ENCODE peak calls at places on chromosomes 12 and 14, in four cellular contexts. F is K562, Z is HepG2, M is A549. G is an unnamed sample.

GRCh38 chr14:68718033-68718725 is 74.7 kb downstream of the ZFP36L1 start:
- DNase-seq in M (peak), Z (no peak), F (no peak), G (no peak)

GRCh38 chr14:79986251-79986650 is 225.1 kb downstream of the DIO2 start:
- DNase-seq in F (no peak), Z (no peak), M (no peak), G (no peak)

GRCh38 chr14:102363182-102363952 is 626 bp downstream of the TECPR2 start:
- DNase-seq in Z (no peak), F (peak), M (peak), G (no peak)

GRCh38 chr12:103495783-103496456 is at the start of gene C12orf42:
- DNase-seq in Z (no peak), F (no peak), M (peak), G (peak)

GRCh38 chr12:104715562-104716182 is 242.4 kb downstream of the SLC41A2 start:
- DNase-seq in F (no peak), Z (no peak), M (no peak), G (no peak)

GRCh38 chr12:79561401-79562132 is 129.2 kb downstream of the PAWR start:
- DNase-seq in F (no peak), M (no peak), Z (no peak), G (no peak)

GRCh38 chr12:122874081-122874480 is 21.8 kb downstream of the VPS37B start:
- DNase-seq in M (no peak), Z (no peak), F (no peak), G (no peak)

GRCh38 chr14:103126873-103127304 is 3.6 kb downstream of the TNFAIP2 start:
- DNase-seq in Z (peak), M (no peak), F (no peak), G (no peak)

GRCh38 chr14:97218713-97219355 is 421.7 kb downstream of the VRK1 start:
- DNase-seq in M (no peak), F (no peak), Z (no peak), G (no peak)

GRCh38 chr12:21992823-21993222 is 51.6 kb upstream of the ABCC9 start:
- DNase-seq in M (no peak), F (peak), Z (no peak), G (no peak)

GRCh38 chr14:69501362-69501964 is 16.9 kb downstream of the PLEKHD1 start:
- DNase-seq in Z (no peak), M (no peak), F (no peak), G (no peak)

GRCh38 chr14:95068521-95068920 is 88.8 kb downstream of the DICER1 start:
- DNase-seq in M (no peak), Z (no peak), F (no peak), G (no peak)

GRCh38 chr12:117921922-117922777 is 46.6 kb downstream of the KSR2 start:
- DNase-seq in F (no peak), Z (no peak), M (no peak), G (no peak)

GRCh38 chr12:115337693-115338543 is 653.9 kb upstream of the TBX3 start:
- DNase-seq in Z (peak), M (peak), F (no peak), G (no peak)

GRCh38 chr14:52077261-52077984 is 8.6 kb upstream of the NID2 start:
- DNase-seq in F (no peak), M (no peak), Z (no peak), G (no peak)

GRCh38 chr12:93453633-93454032 is 11.9 kb upstream of the UBE2N start:
- DNase-seq in F (no peak), M (no peak), Z (no peak), G (no peak)

GRCh38 chr12:68617160-68617926 is 6.6 kb downstream of the RAP1B start:
- DNase-seq in M (no peak), Z (no peak), F (no peak), G (no peak)

GRCh38 chr12:116366456-116366776 is 88.9 kb upstream of the MED13L start:
- DNase-seq in M (no peak), Z (no peak), F (no peak), G (no peak)

GRCh38 chr14:55074662-55075061 is 23.2 kb downstream of the MAPK1IP1L start:
- DNase-seq in F (no peak), Z (no peak), M (no peak), G (peak)

GRCh38 chr12:67426067-67426466 is 156.9 kb downstream of the CAND1 start:
- DNase-seq in F (no peak), M (no peak), Z (no peak), G (no peak)

GRCh38 chr14:81471062-81471461 is 62.6 kb downstream of the SEL1L start:
- DNase-seq in M (no peak), Z (no peak), F (no peak), G (no peak)

GRCh38 chr14:71855399-71856036 is 76.7 kb upstream of the RGS6 start:
- DNase-seq in Z (peak), M (peak), F (peak), G (peak)

GRCh38 chr14:93337884-93338283 is 5.0 kb upstream of the BTBD7 start:
- DNase-seq in F (no peak), Z (no peak), M (no peak), G (no peak)

GRCh38 chr14:93332032-93332852 is 594 bp downstream of the BTBD7 start:
- DNase-seq in Z (peak), M (no peak), F (peak), G (no peak)

GRCh38 chr14:93332853-93333630 is at the start of gene BTBD7:
- DNase-seq in M (peak), F (peak), Z (peak), G (peak)

GRCh38 chr14:93333631-93334095 is 827 bp upstream of the BTBD7 start:
- DNase-seq in Z (no peak), F (no peak), M (no peak), G (no peak)

GRCh38 chr14:93337143-93337753 is 4.4 kb upstream of the BTBD7 start:
- DNase-seq in F (no peak), M (no peak), Z (no peak), G (no peak)
- TF ChIP-seq POLR2AphosphoS2 in F (no peak), M (no peak), Z (no peak), G (no peak)

DNA sequence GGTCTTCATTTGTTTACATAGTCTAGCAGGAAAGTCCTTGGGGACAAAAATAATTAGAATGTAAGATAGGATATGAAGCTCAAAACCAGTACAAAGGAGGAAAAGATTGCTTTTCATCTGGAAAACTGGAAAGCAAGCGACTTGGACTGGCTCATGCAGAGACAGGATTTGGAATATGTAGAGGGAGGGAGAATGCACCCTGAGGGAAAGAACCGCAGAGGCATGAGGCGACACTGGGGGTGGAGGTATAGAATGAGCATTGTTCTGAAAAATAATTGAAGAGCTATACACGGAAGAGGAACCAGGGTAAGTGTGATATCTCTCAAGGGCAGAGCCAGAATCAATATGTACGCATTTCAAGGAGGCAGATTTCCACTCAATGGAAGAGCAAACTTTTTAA is 85.5 kb downstream of the PLEKHG3 start:
- DNase-seq in M (no peak), Z (no peak), F (no peak), G (no peak)
- TF ChIP-seq POLR2AphosphoS2 in M (no peak), Z (no peak), F (no peak), G (no peak)

GRCh38 chr12:101231626-101232025 is 21.6 kb upstream of the SLC5A8 start:
- DNase-seq in Z (no peak), F (no peak), M (no peak), G (no peak)

GRCh38 chr12:101229841-101230241 is 19.8 kb upstream of the SLC5A8 start:
- DNase-seq in M (no peak), Z (no peak), F (no peak), G (no peak)

GRCh38 chr12:101235686-101236085 is 25.6 kb upstream of the SLC5A8 start:
- DNase-seq in M (no peak), Z (no peak), F (no peak), G (no peak)

DNA sequence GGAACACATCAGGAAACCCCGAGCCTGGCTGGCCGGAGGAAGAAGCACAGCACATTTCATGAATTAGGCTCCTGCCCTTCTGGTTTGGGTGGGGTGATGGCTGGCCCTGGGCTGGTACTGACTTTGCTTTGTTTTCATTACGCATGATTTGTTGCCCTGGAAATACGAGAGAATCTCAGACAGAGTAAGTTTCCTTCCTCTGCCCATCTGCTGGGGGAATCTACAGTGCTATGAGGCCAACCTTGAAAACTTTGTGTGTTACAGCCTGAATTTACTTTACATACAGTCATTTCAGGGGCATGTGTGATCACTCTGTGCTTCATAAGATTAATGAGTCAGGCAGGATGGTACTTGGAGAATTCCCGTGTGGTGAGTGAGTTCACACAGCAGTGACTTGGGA is 20.5 kb upstream of the SLC5A8 start:
- DNase-seq in Z (no peak), M (no peak), F (no peak), G (no peak)
- TF ChIP-seq POLR2AphosphoS2 in Z (no peak), M (no peak), F (no peak), G (no peak)

GRCh38 chr12:90024261-90024660 is 315.6 kb upstream of the ATP2B1 start:
- DNase-seq in M (peak), F (no peak), Z (no peak), G (no peak)
- TF ChIP-seq POLR2AphosphoS2 in M (no peak), F (no peak), Z (no peak), G (no peak)

GRCh38 chr14:32405856-32406255 is 76.8 kb downstream of the AKAP6 start:
- DNase-seq in M (no peak), Z (no peak), F (no peak), G (no peak)
- TF ChIP-seq POLR2AphosphoS2 in M (no peak), Z (no peak), F (no peak), G (no peak)

GRCh38 chr12:78149459-78149858 is 318.8 kb downstream of the NAV3 start:
- DNase-seq in F (no peak), M (no peak), Z (no peak), G (no peak)
- TF ChIP-seq POLR2AphosphoS2 in F (no peak), M (no peak), Z (no peak), G (no peak)